ENCODE peak calls at places on chromosomes 6 and 20, in five cellular contexts. A, D, K, O and Q are unnamed samples. For H3K36me3 and H3K4me1, the result is how much of the 10 kb centered on the place peaks cover.

GRCh38 chr6:41271901-41272395 is 14.5 kb downstream of the TREM1 start:
- DNase-seq in K (no peak), D (no peak), A (peak), O (no peak), Q (no peak)

GRCh38 chr6:52416629-52417151 is 3.5 kb upstream of the EFHC1 start:
- DNase-seq in O (peak), A (no peak), D (peak), K (no peak), Q (peak)

GRCh38 chr6:2124260-2124709 is 121.1 kb downstream of the GMDS start:
- DNase-seq in A (no peak), D (no peak), O (no peak), K (no peak), Q (no peak)

GRCh38 chr6:90458353-90459224 is 128.3 kb downstream of the MAP3K7 start:
- DNase-seq in A (no peak), O (no peak), K (no peak), D (no peak), Q (peak)

GRCh38 chr6:71721642-71722041 is 164.7 kb upstream of the RIMS1 start:
- DNase-seq in O (no peak), K (no peak), A (no peak), D (no peak), Q (peak)

GRCh38 chr6:109315331-109316129 is 66.7 kb downstream of the CD164 start:
- DNase-seq in K (no peak), A (no peak), D (no peak), O (no peak), Q (no peak)

GRCh38 chr6:134035823-134036296 is 16.6 kb downstream of the SLC2A12 start:
- DNase-seq in A (no peak), O (no peak), D (peak), K (no peak), Q (no peak)

GRCh38 chr6:120826253-120826652 is 508.0 kb downstream of the TBC1D32 start:
- DNase-seq in K (no peak), O (peak), A (no peak), D (peak), Q (peak)

GRCh38 chr20:33521461-33521860 is 31.6 kb downstream of the CBFA2T2 start:
- DNase-seq in K (no peak), A (no peak), O (no peak), D (no peak), Q (no peak)
- H3K36me3 ChIP-seq in K (under half), A (under half), O (under half), D (under half), Q (under half)

DNA sequence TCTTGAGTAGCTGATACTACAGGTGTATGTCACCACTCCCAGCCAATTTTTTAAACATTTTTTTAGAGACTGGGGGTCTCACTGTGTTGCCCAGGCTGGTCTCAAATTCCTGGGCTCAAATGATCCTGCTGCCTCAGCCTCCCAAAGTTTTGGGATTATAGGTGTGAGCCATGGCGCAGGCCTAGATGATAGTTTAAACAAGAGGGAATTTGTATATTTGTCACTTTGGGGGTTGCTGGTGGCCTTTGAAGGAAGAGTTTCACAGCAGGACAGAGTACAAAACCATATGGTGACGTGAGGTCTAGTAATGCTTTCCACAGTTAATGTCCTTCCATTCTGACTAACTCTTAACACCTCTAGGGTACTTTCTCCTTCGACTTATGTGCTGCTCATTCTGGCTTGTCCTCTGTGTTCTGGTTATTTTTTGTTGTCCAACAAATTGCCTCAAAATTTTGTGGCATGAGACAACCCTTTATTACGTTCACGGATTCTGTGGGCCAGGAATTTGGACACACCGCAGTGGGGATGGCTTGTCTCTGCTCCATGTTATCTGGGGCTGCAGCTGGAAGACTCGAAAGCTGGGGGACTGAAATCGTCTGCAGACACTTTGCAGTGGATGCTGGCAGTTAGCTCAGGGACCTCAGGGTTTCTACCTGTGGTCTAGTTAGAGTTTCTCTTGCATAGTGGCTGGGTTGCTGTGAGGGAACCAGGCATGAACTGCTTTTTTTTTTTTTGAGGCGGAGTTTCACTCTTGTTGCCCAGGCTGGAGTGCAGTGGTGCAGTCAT is 23.0 kb upstream of the IER3 start:
- DNase-seq in O (no peak), A (no peak), D (no peak), K (no peak), Q (no peak)
- H3K4me1 ChIP-seq in O (under half), A (half or more), D (under half), K (under half), Q (under half)

GRCh38 chr6:63706630-63707029 is 71.0 kb downstream of the PHF3 start:
- DNase-seq in O (no peak), D (no peak), A (no peak), K (no peak), Q (no peak)
- TF ChIP-seq CTCF in O (no peak), D (no peak), A (no peak), K (no peak), Q (no peak)

GRCh38 chr20:64074184-64074789 is 5.0 kb downstream of the RGS19 start:
- DNase-seq in A (no peak), D (no peak), K (no peak), O (no peak), Q (no peak)
- H3K36me3 ChIP-seq in A (under half), D (under half), K (under half), O (under half), Q (under half)

DNA sequence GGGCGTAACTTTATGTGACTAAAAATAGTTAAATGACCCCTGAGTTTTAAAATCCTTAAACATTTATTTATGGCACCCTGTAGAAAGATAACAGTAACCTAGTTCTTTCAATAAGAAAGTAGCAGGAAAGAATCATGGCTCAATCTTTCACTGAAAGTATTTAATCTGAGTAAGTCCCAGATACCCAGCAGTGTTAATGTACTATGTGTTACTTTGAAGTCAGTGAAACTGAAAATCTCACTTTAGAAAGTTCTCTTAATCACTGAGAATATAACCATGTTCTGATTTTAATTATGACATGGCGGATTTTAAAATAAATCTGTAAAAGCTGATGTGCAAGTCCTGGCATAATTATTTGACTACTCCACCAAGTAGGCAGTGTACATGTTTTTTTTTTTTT is 8.1 kb upstream of the HEY2 start:
- DNase-seq in D (no peak), A (no peak), K (no peak), O (no peak), Q (no peak)
- H3K4me1 ChIP-seq in D (under half), A (under half), K (under half), O (under half), Q (under half)

GRCh38 chr6:166330612-166331011 is 11.7 kb downstream of the SFT2D1 start:
- DNase-seq in D (no peak), A (no peak), K (no peak), O (peak), Q (no peak)
- TF ChIP-seq CTCF in D (no peak), A (no peak), K (no peak), O (peak), Q (no peak)

DNA sequence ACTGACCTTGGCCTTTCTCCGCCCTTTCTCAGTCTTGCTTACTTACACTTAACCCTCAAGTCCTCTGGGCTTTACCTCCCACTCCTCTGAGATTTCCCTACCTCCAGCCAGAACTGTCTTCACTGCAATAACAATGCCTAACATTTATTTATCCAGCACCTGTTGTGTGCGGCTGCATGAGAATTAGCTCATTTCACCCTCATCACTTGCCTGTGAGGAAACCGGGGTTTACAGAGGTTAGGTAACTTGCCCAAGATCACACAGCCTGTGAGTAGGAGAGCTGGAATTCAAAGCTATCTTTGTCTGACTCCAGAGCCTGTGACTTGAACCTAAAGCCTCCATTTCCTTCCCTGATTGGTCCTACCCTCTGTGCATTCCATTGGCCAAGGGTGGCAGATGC is 2.5 kb downstream of the POFUT1 start:
- DNase-seq in O (no peak), A (no peak), D (no peak), K (no peak), Q (no peak)
- H3K36me3 ChIP-seq in O (under half), A (under half), D (under half), K (under half), Q (under half)

GRCh38 chr20:63863021-63863797 is 1.9 kb upstream of the TPD52L2 start:
- DNase-seq in K (no peak), O (no peak), D (no peak), A (no peak), Q (no peak)

GRCh38 chr20:63864545-63864977 is 509 bp upstream of the TPD52L2 start:
- DNase-seq in A (no peak), D (no peak), K (no peak), O (no peak), Q (no peak)

GRCh38 chr20:63864978-63865640 is at the start of gene TPD52L2:
- DNase-seq in D (peak), A (peak), K (peak), O (peak), Q (peak)

GRCh38 chr20:63863798-63864544 is 1.1 kb upstream of the TPD52L2 start:
- DNase-seq in K (peak), A (peak), O (peak), D (peak), Q (peak)

GRCh38 chr20:63868264-63868663 is 3.2 kb downstream of the TPD52L2 start:
- DNase-seq in O (no peak), A (no peak), D (no peak), K (no peak), Q (no peak)
- H3K4me1 ChIP-seq in O (under half), A (under half), D (under half), K (under half), Q (under half)

GRCh38 chr6:87274660-87275273 is 47.6 kb upstream of the SMIM8 start:
- DNase-seq in D (no peak), K (no peak), O (no peak), A (no peak), Q (peak)

GRCh38 chr6:87276624-87277023 is 45.8 kb upstream of the SMIM8 start:
- DNase-seq in K (no peak), D (peak), O (no peak), A (no peak), Q (no peak)

GRCh38 chr6:87281426-87281825 is 41.0 kb upstream of the SMIM8 start:
- DNase-seq in A (no peak), D (no peak), K (no peak), O (no peak), Q (peak)

GRCh38 chr6:87279051-87279595 is 43.3 kb upstream of the SMIM8 start:
- DNase-seq in D (no peak), O (no peak), A (no peak), K (no peak), Q (no peak)

DNA sequence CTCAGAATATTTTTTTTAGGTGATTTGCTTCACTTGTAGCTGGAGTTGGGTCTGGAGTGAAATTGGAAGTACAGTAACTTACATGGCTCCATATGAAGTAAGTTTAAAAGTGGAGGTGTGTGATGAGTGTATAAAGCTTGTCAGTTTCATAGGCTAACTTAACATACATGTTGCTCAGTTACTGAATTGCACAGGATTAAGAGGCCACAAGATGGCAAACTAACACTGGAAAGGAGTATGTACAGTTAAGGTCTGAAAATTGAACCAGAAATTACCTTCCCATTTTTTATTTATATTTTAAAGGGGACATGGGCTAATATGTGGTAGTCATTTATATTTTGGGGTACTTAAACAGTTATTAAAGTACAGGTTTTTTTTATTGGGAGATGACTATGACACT is 45.3 kb upstream of the SMIM8 start:
- DNase-seq in D (peak), A (no peak), O (no peak), K (no peak), Q (peak)
- TF ChIP-seq CTCF in D (peak), A (no peak), O (peak), K (no peak), Q (peak)

GRCh38 chr6:7178280-7178679 is 70.5 kb downstream of the RREB1 start:
- DNase-seq in D (no peak), O (no peak), A (no peak), K (no peak), Q (no peak)
- H3K36me3 ChIP-seq in D (half or more), O (half or more), A (under half), K (under half), Q (under half)